ENCODE peak calls at places on chromosomes 16 and 17, in six cellular contexts. U is EL; I is T-helper 2 cell; T is fibroblast of lung; F is activated naive CD8-positive, alpha-beta T cell treated with anti-CD3 and anti-CD28 coated beads, Interleukin-2, amount 50 U/mL, for 16 hours; N is activated T-helper 2 cell treated with anti-CD3 and anti-CD28 coated beads, Interferon-gamma antibody, Interleukin-2, Interleukin-4, amounts not matched to agents 10 μg/mL and 5 μg/mL and 100 μg/mL, durations not matched to agents 14 hours and 24 hours and 36 hours. L is an unnamed sample.

GRCh38 chr16:30914849-30915248 is 8.5 kb upstream of the FBXL19 start:
- DNase-seq in U (no peak), I (no peak), T (no peak), F (no peak), N (no peak), L (no peak)

GRCh38 chr16:31269541-31269940 is 9.8 kb downstream of the ITGAM start:
- DNase-seq in U (no peak), I (no peak), T (no peak), F (no peak), N (no peak), L (no peak)

GRCh38 chr16:15592324-15592723 is 50.6 kb downstream of the MARF1 start:
- DNase-seq in U (no peak), I (no peak), T (no peak), F (no peak), N (no peak), L (no peak)

GRCh38 chr17:15957206-15957605 is 12.3 kb downstream of the ADORA2B start:
- DNase-seq in U (no peak), I (peak), T (peak), F (no peak), N (peak), L (no peak)

GRCh38 chr17:48663134-48663924 is 37.2 kb upstream of the HOXB9 start:
- DNase-seq in U (no peak), I (no peak), T (no peak), F (no peak), N (no peak), L (no peak)

GRCh38 chr17:73278465-73279453 is 17.1 kb upstream of the CPSF4L start:
- DNase-seq in U (peak), I (no peak), T (peak), F (no peak), N (no peak), L (no peak)

GRCh38 chr17:82287849-82288601 is 14.5 kb upstream of the CSNK1D start:
- DNase-seq in U (peak), I (no peak), T (peak), F (no peak), N (no peak), L (no peak)

GRCh38 chr16:57477531-57478202 is 8.6 kb downstream of the DOK4 start:
- DNase-seq in U (no peak), I (no peak), T (no peak), F (no peak), N (no peak), L (no peak)

GRCh38 chr16:57623251-57624043 is 5.0 kb upstream of the ADGRG1 start:
- DNase-seq in U (peak), I (no peak), T (peak), F (no peak), N (no peak), L (no peak)

GRCh38 chr17:39702901-39703893 is 3.3 kb downstream of the ERBB2 start:
- DNase-seq in U (no peak), I (no peak), T (no peak), F (no peak), N (no peak), L (no peak)

GRCh38 chr16:19919142-19919541 is 34.5 kb upstream of the GPRC5B start:
- DNase-seq in U (no peak), I (no peak), T (no peak), F (no peak), N (no peak), L (no peak)

GRCh38 chr16:68961778-68962402 is 118.6 kb downstream of the TANGO6 start:
- DNase-seq in U (no peak), I (no peak), T (no peak), F (no peak), N (no peak), L (no peak)

GRCh38 chr17:43942286-43942685 is at the start of gene PPY:
- DNase-seq in U (no peak), I (no peak), T (no peak), F (no peak), N (no peak), L (no peak)

GRCh38 chr17:43367588-43368242 is 31.1 kb upstream of the ARL4D start:
- DNase-seq in U (peak), I (no peak), T (peak), F (no peak), N (peak), L (no peak)

GRCh38 chr17:27762527-27763305 is 37.6 kb downstream of the NOS2 start:
- DNase-seq in U (peak), I (no peak), T (peak), F (no peak), N (no peak), L (no peak)

GRCh38 chr17:12789075-12789975 is at the start of gene ARHGAP44:
- DNase-seq in U (peak), I (no peak), T (peak), F (no peak), N (peak), L (peak)

GRCh38 chr17:56863974-56864373 is 30.0 kb downstream of the DGKE start:
- DNase-seq in U (no peak), I (no peak), T (no peak), F (no peak), N (no peak), L (no peak)

GRCh38 chr17:76700627-76701470 is 9.9 kb downstream of the MXRA7 start:
- DNase-seq in U (peak), I (no peak), T (peak), F (no peak), N (no peak), L (no peak)

GRCh38 chr16:56493131-56493530 is 26.7 kb downstream of the BBS2 start:
- DNase-seq in U (peak), I (no peak), T (no peak), F (no peak), N (no peak), L (no peak)

GRCh38 chr16:57297856-57298255 is 13.4 kb upstream of the PLLP start:
- DNase-seq in U (no peak), I (no peak), T (no peak), F (no peak), N (peak), L (peak)

GRCh38 chr17:61492759-61493526 is 40.7 kb downstream of the TBX4 start:
- DNase-seq in U (peak), I (no peak), T (peak), F (no peak), N (no peak), L (peak)

GRCh38 chr17:30113213-30113612 is 3.4 kb upstream of the NSRP1 start:
- DNase-seq in U (peak), I (no peak), T (peak), F (no peak), N (no peak), L (no peak)

GRCh38 chr17:50634123-50634914 is at the start of gene ABCC3:
- DNase-seq in U (peak), I (no peak), T (no peak), F (no peak), N (no peak), L (no peak)

GRCh38 chr17:15233022-15233805 is 31.9 kb downstream of the PMP22 start:
- DNase-seq in U (peak), I (no peak), T (peak), F (no peak), N (no peak), L (no peak)

L was measured in coronary artery.